ENCODE peak calls at places on chromosome 11, in four cellular contexts. O is GM12865, P is brain microvascular endothelial cell, R is colonic mucosa. B is an unnamed sample.

GRCh38 chr11:10456519-10456918 is 1.5 kb downstream of the AMPD3 start:
- DNase-seq in P (no peak), O (peak; percentile 29), R (no peak), B (peak; percentile 31)

GRCh38 chr11:100557830-100558611 is 129.1 kb upstream of the ARHGAP42 start:
- DNase-seq in P (peak; percentile 16), O (no peak), R (no peak), B (no peak)

GRCh38 chr11:106021181-106021966 is 666 bp downstream of the MSANTD4 start:
- DNase-seq in O (no peak), P (no peak), R (no peak), B (peak; percentile 50)

GRCh38 chr11:531826-532511 is 3.4 kb downstream of the HRAS start:
- DNase-seq in R (no peak), P (no peak), O (no peak), B (no peak)

GRCh38 chr11:118910309-118911112 is 15.2 kb downstream of the BCL9L start:
- DNase-seq in R (no peak), O (no peak), P (peak; percentile 83), B (peak; percentile 94)

GRCh38 chr11:57622263-57622662 is 24.8 kb downstream of the SERPING1 start:
- DNase-seq in R (no peak), O (no peak), P (no peak), B (no peak)

GRCh38 chr11:127966821-127967220 is 620.5 kb downstream of the ETS1 start:
- DNase-seq in P (no peak), O (no peak), R (no peak), B (no peak)

GRCh38 chr11:71393283-71393682 is 54.9 kb downstream of the DHCR7 start:
- DNase-seq in O (no peak), R (no peak), P (no peak), B (no peak)

GRCh38 chr11:92387882-92388281 is 163.3 kb downstream of the FAT3 start:
- DNase-seq in O (no peak), P (no peak), R (no peak), B (no peak)

GRCh38 chr11:76705834-76706233 is 35.3 kb upstream of the LRRC32 start:
- DNase-seq in O (no peak), P (no peak), R (no peak), B (no peak)

GRCh38 chr11:30853470-30853869 is 267.3 kb upstream of the MPPED2 start:
- DNase-seq in P (no peak), O (no peak), R (no peak), B (no peak)

GRCh38 chr11:22730319-22730718 is 63.9 kb downstream of the GAS2 start:
- DNase-seq in P (no peak), O (peak; percentile 35), R (no peak), B (peak; percentile 33)

GRCh38 chr11:114059278-114059983 is at the start of gene ZBTB16:
- DNase-seq in R (peak; percentile 85), O (no peak), P (no peak), B (peak; percentile 94)

GRCh38 chr11:130403301-130403804 is 25.1 kb downstream of the ADAMTS8 start:
- DNase-seq in O (no peak), R (no peak), P (peak; percentile 89), B (peak; percentile 93)

GRCh38 chr11:69251639-69252493 is 42.1 kb upstream of the MYEOV start:
- DNase-seq in P (no peak), O (no peak), R (no peak), B (no peak)

GRCh38 chr11:124886476-124886875 is 11.2 kb downstream of the ROBO4 start:
- DNase-seq in P (no peak), O (no peak), R (no peak), B (no peak)

GRCh38 chr11:103581680-103582265 is 454.7 kb upstream of the DDI1 start:
- DNase-seq in R (no peak), O (no peak), P (no peak), B (peak; percentile 39)

DNA sequence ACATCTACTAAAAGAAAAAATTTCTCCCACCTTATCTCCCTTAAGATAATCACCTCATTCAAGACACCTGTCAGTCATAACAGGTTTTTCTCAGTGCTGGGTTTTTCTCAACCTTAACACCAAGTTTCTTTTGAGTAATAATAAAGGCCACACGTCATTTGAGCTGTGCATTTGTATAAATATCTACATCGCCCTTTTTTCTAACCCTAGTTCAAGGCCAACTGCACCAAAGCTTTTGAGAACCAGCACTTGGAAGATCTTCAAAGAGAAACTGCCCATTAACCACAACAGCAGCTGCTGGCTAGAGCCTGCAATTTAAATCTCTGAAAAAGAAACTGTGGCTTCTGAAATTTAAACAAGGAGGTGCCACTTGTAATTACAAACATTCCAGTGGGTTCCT is 6.9 kb downstream of the CADM1 start:
- DNase-seq in R (no peak), P (no peak), O (peak; percentile 77), B (no peak)
- TF ChIP-seq CTCF in R (no peak), P (no peak), O (no peak), B (no peak)

GRCh38 chr11:126281666-126282175 is 1.2 kb upstream of the TIRAP start:
- DNase-seq in R (no peak), O (no peak), P (no peak), B (no peak)
- H3K4me3 ChIP-seq in R (no peak overlapping the region), O (no peak overlapping the region), P (no peak overlapping the region), B (no peak overlapping the region)

GRCh38 chr11:35619754-35620640 is 1.7 kb downstream of the FJX1 start:
- DNase-seq in P (peak; percentile 49), O (peak; percentile 35), R (no peak), B (no peak)

GRCh38 chr11:35617687-35618496 is at the start of gene FJX1:
- DNase-seq in P (peak; percentile 90), R (peak; percentile 21), O (peak; percentile 83), B (peak; percentile 82)

GRCh38 chr11:35619030-35619753 is 932 bp downstream of the FJX1 start:
- DNase-seq in P (peak; percentile 28), R (peak; percentile 18), O (peak; percentile 77), B (peak; percentile 42)

GRCh38 chr11:35617316-35617686 is 959 bp upstream of the FJX1 start:
- DNase-seq in O (no peak), P (no peak), R (no peak), B (no peak)

GRCh38 chr11:35618497-35619029 is 303 bp downstream of the FJX1 start:
- DNase-seq in P (no peak), R (peak; percentile 20), O (peak; percentile 71), B (peak; percentile 43)
- TF ChIP-seq CTCF in P (no peak), R (no peak), O (no peak), B (no peak)

GRCh38 chr11:35391922-35392813 is 27.2 kb downstream of the SLC1A2 start:
- DNase-seq in O (peak; percentile 80), R (peak; percentile 89), P (peak; percentile 81), B (peak; percentile 93)
- H3K4me3 ChIP-seq in O (peak overlapping the region; percentile 18), R (no peak overlapping the region), P (no peak overlapping the region), B (no peak overlapping the region)

GRCh38 chr11:44464741-44465140 is 100.7 kb upstream of the CD82 start:
- DNase-seq in R (no peak), P (no peak), O (peak; percentile 7), B (peak; percentile 22)
- TF ChIP-seq CTCF in R (no peak), P (no peak), O (no peak), B (peak; percentile 25)

DNA sequence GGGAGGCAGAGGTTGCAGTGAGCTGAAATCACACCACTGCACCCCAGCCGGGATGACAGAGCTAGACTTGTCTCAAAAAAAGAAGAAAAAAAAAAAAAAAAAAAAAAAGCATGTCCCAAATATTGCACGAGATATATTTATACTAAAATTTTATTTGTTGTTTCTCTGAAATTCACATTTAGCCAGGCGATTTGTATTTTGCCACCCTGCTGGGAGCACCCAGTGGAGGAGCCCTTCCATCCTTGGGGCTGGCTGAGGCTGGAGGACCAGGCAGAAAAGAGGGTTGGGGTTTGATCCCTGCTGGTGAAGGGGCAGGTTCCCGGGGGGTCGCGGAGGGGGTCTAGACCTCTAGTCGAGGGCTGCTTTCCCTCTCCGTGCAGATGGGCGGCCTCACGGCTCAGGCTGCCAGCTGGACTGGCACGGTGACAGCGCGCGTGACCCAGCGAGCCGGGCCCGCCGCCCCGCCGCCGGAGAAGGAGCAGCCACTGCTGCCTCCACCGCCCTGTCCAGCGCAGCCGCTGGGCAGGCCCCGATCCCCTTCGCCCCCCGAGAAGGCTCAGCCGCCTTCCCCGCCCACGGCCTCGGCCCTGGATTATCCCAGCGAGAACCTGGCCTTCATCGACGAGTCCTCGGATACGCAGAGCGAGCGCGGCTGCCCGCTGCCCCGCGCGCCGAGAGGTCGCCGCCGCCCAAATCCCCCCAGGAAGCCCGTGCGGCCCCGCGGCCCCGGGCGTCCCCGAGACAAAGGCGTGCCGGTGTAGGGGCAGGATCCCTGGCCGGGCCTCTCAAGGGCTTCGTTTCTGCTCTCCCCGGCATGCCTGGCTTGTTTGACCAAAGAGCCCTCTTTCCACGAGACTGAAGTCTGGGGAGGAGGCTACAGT is 952 bp upstream of the CATSPERZ start:
- DNase-seq in O (no peak), P (no peak), R (peak; percentile 65), B (no peak)
- H3K4me3 ChIP-seq in O (no peak overlapping the region), P (no peak overlapping the region), R (peak overlapping the region; percentile 27), B (peak overlapping the region; percentile 36)